ENCODE peak calls at places on chromosomes 1 and 21, in four cellular contexts. N is posterior cingulate gyrus, W is GM13977, P is hypothalamus. I is an unnamed sample.

GRCh38 chr1:193448682-193449461 is 262.5 kb upstream of the B3GALT2 start:
- DNase-seq in N (no peak), W (no peak), P (no peak), I (peak; percentile 56)

GRCh38 chr1:24721533-24721932 is 23.7 kb upstream of the CLIC4 start:
- DNase-seq in N (no peak), W (no peak), P (no peak), I (no peak)

GRCh38 chr1:238628130-238628529 is 737.4 kb upstream of the ZP4 start:
- DNase-seq in N (no peak), W (no peak), P (no peak), I (no peak)

GRCh38 chr1:118159578-118159977 is 25.4 kb downstream of the SPAG17 start:
- DNase-seq in N (no peak), W (no peak), P (no peak), I (no peak)

GRCh38 chr1:26772687-26773086 is 15.1 kb upstream of the PIGV start:
- DNase-seq in N (no peak), W (no peak), P (no peak), I (no peak)

GRCh38 chr1:59816318-59816878 is 1.6 kb downstream of the HOOK1 start:
- DNase-seq in N (no peak), W (no peak), P (no peak), I (no peak)

GRCh38 chr1:116330342-116330652 is 42.7 kb upstream of the ATP1A1 start:
- DNase-seq in N (no peak), W (no peak), P (no peak), I (no peak)

GRCh38 chr21:15823486-15824150 is 93.8 kb downstream of the USP25 start:
- DNase-seq in N (no peak), W (no peak), P (no peak), I (no peak)

GRCh38 chr1:119364640-119365039 is 3.9 kb upstream of the HAO2 start:
- DNase-seq in N (no peak), W (no peak), P (no peak), I (no peak)

GRCh38 chr1:29520571-29521437 is 284.5 kb downstream of the PTPRU start:
- DNase-seq in N (no peak), W (no peak), P (no peak), I (no peak)

GRCh38 chr1:160961419-160961818 is 6.8 kb upstream of the ITLN2 start:
- DNase-seq in N (no peak), W (no peak), P (no peak), I (no peak)

GRCh38 chr1:76764638-76765572 is 102.4 kb upstream of the ST6GALNAC5 start:
- DNase-seq in N (peak; percentile 18), W (no peak), P (no peak), I (no peak)

GRCh38 chr1:248828845-248829244 is 3.1 kb upstream of the SH3BP5L start:
- DNase-seq in N (no peak), W (no peak), P (no peak), I (no peak)

GRCh38 chr1:78996791-78997190 is 9.7 kb downstream of the ADGRL4 start:
- DNase-seq in N (no peak), W (no peak), P (no peak), I (no peak)

GRCh38 chr1:245591346-245592082 is 436.7 kb downstream of the KIF26B start:
- DNase-seq in N (no peak), W (no peak), P (no peak), I (no peak)

GRCh38 chr21:31363720-31364119 is 19.7 kb upstream of the TIAM1 start:
- DNase-seq in N (no peak), W (no peak), P (no peak), I (no peak)

GRCh38 chr1:33372677-33373076 is 51.8 kb upstream of the A3GALT2 start:
- DNase-seq in N (no peak), W (no peak), P (no peak), I (no peak)